ENCODE peak calls at places on chromosomes 7 and 10, in nine cellular contexts. One of them, this sample, is unnamed.

GRCh38 chr7:774161-775109 is 47.4 kb upstream of the PRKAR1B start:
- DNase-seq in neural progenitor cell: peak; percentile 78
- DNase-seq in A673: peak; percentile 69
- DNase-seq in kidney: peak; percentile 82
- DNase-seq in fibroblast of lung: peak; percentile 26
- DNase-seq in thoracic aorta: no peak
- DNase-seq in mammary epithelial cell: peak; percentile 36
- DNase-seq in foreskin keratinocyte: no peak
- DNase-seq in DND-41: peak; percentile 46
- DNase-seq in this sample: peak; percentile 67

GRCh38 chr7:156090988-156091387 is 278.7 kb upstream of the SHH start:
- DNase-seq in neural progenitor cell: no peak
- DNase-seq in foreskin keratinocyte: no peak
- DNase-seq in mammary epithelial cell: no peak
- DNase-seq in fibroblast of lung: no peak
- DNase-seq in A673: no peak
- DNase-seq in kidney: no peak
- DNase-seq in thoracic aorta: no peak
- DNase-seq in DND-41: no peak
- DNase-seq in this sample: no peak

GRCh38 chr7:95508780-95509179 is 23.0 kb downstream of the ASB4 start:
- DNase-seq in kidney: no peak
- DNase-seq in mammary epithelial cell: no peak
- DNase-seq in thoracic aorta: no peak
- DNase-seq in foreskin keratinocyte: no peak
- DNase-seq in neural progenitor cell: no peak
- DNase-seq in A673: no peak
- DNase-seq in DND-41: no peak
- DNase-seq in fibroblast of lung: no peak
- DNase-seq in this sample: no peak

GRCh38 chr7:77425151-77426051 is 9.3 kb upstream of the GSAP start:
- DNase-seq in mammary epithelial cell: peak; percentile 93
- DNase-seq in DND-41: no peak
- DNase-seq in thoracic aorta: no peak
- DNase-seq in neural progenitor cell: peak; percentile 77
- DNase-seq in A673: no peak
- DNase-seq in kidney: no peak
- DNase-seq in foreskin keratinocyte: peak; percentile 86
- DNase-seq in fibroblast of lung: peak; percentile 67
- DNase-seq in this sample: peak; percentile 30

GRCh38 chr10:124590216-124591122 is 128.8 kb downstream of the LHPP start:
- DNase-seq in mammary epithelial cell: peak; percentile 15
- DNase-seq in A673: no peak
- DNase-seq in neural progenitor cell: no peak
- DNase-seq in thoracic aorta: no peak
- DNase-seq in kidney: peak; percentile 48
- DNase-seq in foreskin keratinocyte: no peak
- DNase-seq in DND-41: no peak
- DNase-seq in fibroblast of lung: no peak
- DNase-seq in this sample: no peak

GRCh38 chr10:661891-662605 is 27.4 kb downstream of the DIP2C start:
- DNase-seq in DND-41: no peak
- DNase-seq in fibroblast of lung: no peak
- DNase-seq in neural progenitor cell: peak; percentile 29
- DNase-seq in kidney: no peak
- DNase-seq in A673: no peak
- DNase-seq in thoracic aorta: no peak
- DNase-seq in foreskin keratinocyte: no peak
- DNase-seq in mammary epithelial cell: no peak
- DNase-seq in this sample: no peak

GRCh38 chr7:99255463-99255862 is 17.2 kb upstream of the MYH16 start:
- DNase-seq in mammary epithelial cell: no peak
- DNase-seq in DND-41: no peak
- DNase-seq in thoracic aorta: no peak
- DNase-seq in fibroblast of lung: no peak
- DNase-seq in neural progenitor cell: no peak
- DNase-seq in foreskin keratinocyte: no peak
- DNase-seq in kidney: no peak
- DNase-seq in A673: no peak
- DNase-seq in this sample: no peak

GRCh38 chr7:128795129-128795528 is 3.4 kb downstream of the CCDC136 start:
- DNase-seq in thoracic aorta: no peak
- DNase-seq in mammary epithelial cell: no peak
- DNase-seq in DND-41: no peak
- DNase-seq in neural progenitor cell: peak; percentile 77
- DNase-seq in kidney: no peak
- DNase-seq in A673: no peak
- DNase-seq in fibroblast of lung: no peak
- DNase-seq in foreskin keratinocyte: no peak
- DNase-seq in this sample: no peak

GRCh38 chr10:98058311-98058710 is 27.9 kb upstream of the CRTAC1 start:
- DNase-seq in DND-41: no peak
- DNase-seq in thoracic aorta: no peak
- DNase-seq in fibroblast of lung: no peak
- DNase-seq in foreskin keratinocyte: no peak
- DNase-seq in neural progenitor cell: no peak
- DNase-seq in kidney: no peak
- DNase-seq in mammary epithelial cell: no peak
- DNase-seq in A673: no peak
- DNase-seq in this sample: no peak

GRCh38 chr10:60914676-60915075 is 29.3 kb downstream of the RHOBTB1 start:
- DNase-seq in mammary epithelial cell: no peak
- DNase-seq in DND-41: no peak
- DNase-seq in foreskin keratinocyte: no peak
- DNase-seq in kidney: peak; percentile 63
- DNase-seq in neural progenitor cell: no peak
- DNase-seq in A673: no peak
- DNase-seq in thoracic aorta: no peak
- DNase-seq in fibroblast of lung: peak; percentile 94
- DNase-seq in this sample: no peak

GRCh38 chr10:53153831-53154230 is 381.2 kb upstream of the MBL2 start:
- DNase-seq in mammary epithelial cell: peak; percentile 36
- DNase-seq in thoracic aorta: no peak
- DNase-seq in A673: no peak
- DNase-seq in fibroblast of lung: no peak
- DNase-seq in foreskin keratinocyte: peak; percentile 48
- DNase-seq in neural progenitor cell: no peak
- DNase-seq in kidney: no peak
- DNase-seq in DND-41: no peak
- DNase-seq in this sample: no peak

GRCh38 chr10:1399431-1400120 is 337.7 kb downstream of the ADARB2 start:
- DNase-seq in DND-41: no peak
- DNase-seq in kidney: no peak
- DNase-seq in A673: no peak
- DNase-seq in foreskin keratinocyte: no peak
- DNase-seq in thoracic aorta: no peak
- DNase-seq in fibroblast of lung: no peak
- DNase-seq in neural progenitor cell: no peak
- DNase-seq in mammary epithelial cell: no peak
- DNase-seq in this sample: no peak

GRCh38 chr7:44415047-44415446 is 75.4 kb downstream of the NUDCD3 start:
- DNase-seq in kidney: no peak
- DNase-seq in mammary epithelial cell: peak; percentile 65
- DNase-seq in foreskin keratinocyte: peak; percentile 66
- DNase-seq in DND-41: no peak
- DNase-seq in thoracic aorta: no peak
- DNase-seq in neural progenitor cell: no peak
- DNase-seq in fibroblast of lung: no peak
- DNase-seq in A673: no peak
- DNase-seq in this sample: peak; percentile 76

GRCh38 chr7:11843113-11843765 is 11.2 kb upstream of the THSD7A start:
- DNase-seq in neural progenitor cell: no peak
- DNase-seq in foreskin keratinocyte: no peak
- DNase-seq in thoracic aorta: no peak
- DNase-seq in kidney: no peak
- DNase-seq in A673: no peak
- DNase-seq in mammary epithelial cell: no peak
- DNase-seq in fibroblast of lung: no peak
- DNase-seq in DND-41: no peak
- DNase-seq in this sample: no peak

GRCh38 chr10:116891208-116891607 is 41.9 kb downstream of the ENO4 start:
- DNase-seq in A673: peak; percentile 97
- DNase-seq in mammary epithelial cell: peak; percentile 80
- DNase-seq in DND-41: no peak
- DNase-seq in foreskin keratinocyte: no peak
- DNase-seq in thoracic aorta: no peak
- DNase-seq in fibroblast of lung: peak; percentile 94
- DNase-seq in neural progenitor cell: no peak
- DNase-seq in kidney: no peak
- DNase-seq in this sample: peak; percentile 77

GRCh38 chr7:83162402-83163256 is at the start of gene PCLO:
- DNase-seq in fibroblast of lung: peak; percentile 33
- DNase-seq in mammary epithelial cell: peak; percentile 98
- DNase-seq in neural progenitor cell: peak; percentile 97
- DNase-seq in DND-41: no peak
- DNase-seq in thoracic aorta: no peak
- DNase-seq in A673: peak; percentile 75
- DNase-seq in kidney: peak; percentile 95
- DNase-seq in foreskin keratinocyte: peak; percentile 93
- DNase-seq in this sample: peak; percentile 87

DNA sequence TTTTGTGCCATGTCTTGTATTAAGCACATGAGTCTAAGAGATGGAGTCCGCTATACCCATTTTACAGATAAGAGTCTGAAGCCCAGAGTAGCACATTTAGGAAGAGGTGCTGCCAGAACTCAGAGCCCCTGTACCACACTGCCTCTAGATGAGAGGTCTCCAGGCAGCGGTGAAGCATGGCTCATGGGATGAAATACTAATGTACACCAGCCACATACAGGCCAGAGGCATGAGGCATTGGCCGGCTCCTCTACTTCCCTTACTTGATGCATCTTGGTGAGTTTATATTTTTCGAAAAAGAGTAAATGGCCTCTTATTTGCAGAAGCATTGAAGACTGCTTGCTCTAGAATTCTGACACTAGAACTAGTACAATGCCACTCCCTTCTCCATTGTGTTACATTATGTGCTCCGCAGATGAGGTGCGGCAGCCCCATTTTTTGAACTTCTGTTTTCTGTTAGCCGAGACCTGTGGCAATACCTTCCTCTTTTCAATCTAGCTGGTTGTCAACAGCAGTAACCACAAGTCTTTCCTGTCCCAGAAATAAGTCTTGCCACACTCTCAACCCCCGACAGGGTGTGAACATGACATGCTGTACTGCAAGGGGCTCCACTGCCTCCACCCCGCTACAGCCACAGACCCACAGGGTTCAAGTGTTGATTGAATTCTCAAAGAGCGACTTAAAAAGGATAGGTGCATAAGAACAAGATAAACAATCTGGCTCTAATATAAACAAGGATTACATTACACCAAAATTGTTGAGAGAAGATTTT is 145.3 kb downstream of the CELF2 start:
- DNase-seq in kidney: no peak
- DNase-seq in fibroblast of lung: no peak
- DNase-seq in mammary epithelial cell: no peak
- DNase-seq in DND-41: peak; percentile 91
- DNase-seq in foreskin keratinocyte: no peak
- DNase-seq in neural progenitor cell: no peak
- DNase-seq in A673: no peak
- DNase-seq in thoracic aorta: no peak
- DNase-seq in this sample: no peak
- H3K27ac ChIP-seq in kidney: no peak overlapping the region
- H3K27ac ChIP-seq in fibroblast of lung: no peak overlapping the region
- H3K27ac ChIP-seq in mammary epithelial cell: no peak overlapping the region
- H3K27ac ChIP-seq in DND-41: peak overlapping the region; percentile 97
- H3K27ac ChIP-seq in foreskin keratinocyte: no peak overlapping the region
- H3K27ac ChIP-seq in neural progenitor cell: peak overlapping the region; percentile 90
- H3K27ac ChIP-seq in A673: no peak overlapping the region
- H3K27ac ChIP-seq in thoracic aorta: no peak overlapping the region
- H3K27ac ChIP-seq in this sample: no peak overlapping the region

GRCh38 chr10:72311667-72312066 is 37.9 kb downstream of the DDIT4 start:
- DNase-seq in A673: no peak
- DNase-seq in fibroblast of lung: no peak
- DNase-seq in mammary epithelial cell: no peak
- DNase-seq in thoracic aorta: no peak
- DNase-seq in neural progenitor cell: no peak
- DNase-seq in kidney: no peak
- DNase-seq in foreskin keratinocyte: no peak
- DNase-seq in DND-41: no peak
- DNase-seq in this sample: no peak
- TF ChIP-seq CTCF in A673: no peak
- TF ChIP-seq CTCF in fibroblast of lung: no peak
- TF ChIP-seq CTCF in mammary epithelial cell: no peak
- TF ChIP-seq CTCF in thoracic aorta: no peak
- TF ChIP-seq CTCF in neural progenitor cell: no peak
- TF ChIP-seq CTCF in kidney: no peak
- TF ChIP-seq CTCF in foreskin keratinocyte: no peak
- TF ChIP-seq CTCF in DND-41: no peak
- TF ChIP-seq CTCF in this sample: no peak

GRCh38 chr10:5500162-5500670 is 846 bp upstream of the CALML5 start:
- DNase-seq in kidney: peak; percentile 15
- DNase-seq in fibroblast of lung: no peak
- DNase-seq in foreskin keratinocyte: no peak
- DNase-seq in DND-41: no peak
- DNase-seq in thoracic aorta: no peak
- DNase-seq in A673: no peak
- DNase-seq in mammary epithelial cell: no peak
- DNase-seq in neural progenitor cell: no peak
- DNase-seq in this sample: no peak
- H3K27ac ChIP-seq in kidney: no peak overlapping the region
- H3K27ac ChIP-seq in fibroblast of lung: no peak overlapping the region
- H3K27ac ChIP-seq in foreskin keratinocyte: no peak overlapping the region
- H3K27ac ChIP-seq in DND-41: no peak overlapping the region
- H3K27ac ChIP-seq in thoracic aorta: no peak overlapping the region
- H3K27ac ChIP-seq in A673: no peak overlapping the region
- H3K27ac ChIP-seq in mammary epithelial cell: no peak overlapping the region
- H3K27ac ChIP-seq in neural progenitor cell: no peak overlapping the region
- H3K27ac ChIP-seq in this sample: no peak overlapping the region

GRCh38 chr10:30091136-30091535 is 31.8 kb upstream of the JCAD start:
- DNase-seq in A673: no peak
- DNase-seq in kidney: no peak
- DNase-seq in thoracic aorta: no peak
- DNase-seq in DND-41: no peak
- DNase-seq in neural progenitor cell: no peak
- DNase-seq in mammary epithelial cell: no peak
- DNase-seq in fibroblast of lung: no peak
- DNase-seq in foreskin keratinocyte: no peak
- DNase-seq in this sample: no peak

GRCh38 chr10:30094601-30095000 is 35.2 kb upstream of the JCAD start:
- DNase-seq in fibroblast of lung: no peak
- DNase-seq in foreskin keratinocyte: no peak
- DNase-seq in mammary epithelial cell: no peak
- DNase-seq in thoracic aorta: no peak
- DNase-seq in A673: no peak
- DNase-seq in kidney: no peak
- DNase-seq in DND-41: no peak
- DNase-seq in neural progenitor cell: no peak
- DNase-seq in this sample: no peak

GRCh38 chr10:30092151-30092790 is 32.9 kb upstream of the JCAD start:
- DNase-seq in fibroblast of lung: peak; percentile 12
- DNase-seq in foreskin keratinocyte: no peak
- DNase-seq in DND-41: no peak
- DNase-seq in A673: peak; percentile 50
- DNase-seq in neural progenitor cell: no peak
- DNase-seq in mammary epithelial cell: peak; percentile 78
- DNase-seq in thoracic aorta: no peak
- DNase-seq in kidney: no peak
- DNase-seq in this sample: no peak

GRCh38 chr10:30095811-30096422 is 36.5 kb upstream of the JCAD start:
- DNase-seq in DND-41: no peak
- DNase-seq in neural progenitor cell: no peak
- DNase-seq in mammary epithelial cell: no peak
- DNase-seq in kidney: no peak
- DNase-seq in thoracic aorta: no peak
- DNase-seq in A673: no peak
- DNase-seq in fibroblast of lung: no peak
- DNase-seq in foreskin keratinocyte: no peak
- DNase-seq in this sample: no peak

GRCh38 chr10:30093303-30093967 is 34.0 kb upstream of the JCAD start:
- DNase-seq in mammary epithelial cell: no peak
- DNase-seq in neural progenitor cell: peak; percentile 22
- DNase-seq in A673: peak; percentile 59
- DNase-seq in fibroblast of lung: no peak
- DNase-seq in foreskin keratinocyte: no peak
- DNase-seq in thoracic aorta: no peak
- DNase-seq in DND-41: no peak
- DNase-seq in kidney: no peak
- DNase-seq in this sample: no peak
- TF ChIP-seq CTCF in mammary epithelial cell: no peak
- TF ChIP-seq CTCF in neural progenitor cell: peak; percentile 16
- TF ChIP-seq CTCF in A673: peak; percentile 32
- TF ChIP-seq CTCF in fibroblast of lung: no peak
- TF ChIP-seq CTCF in foreskin keratinocyte: no peak
- TF ChIP-seq CTCF in thoracic aorta: no peak
- TF ChIP-seq CTCF in DND-41: no peak
- TF ChIP-seq CTCF in kidney: no peak
- TF ChIP-seq CTCF in this sample: no peak